ENCODE peak calls at places on chromosomes 12 and 14, in six cellular contexts. One of them, this sample, is unnamed.

GRCh38 chr12:62722971-62723680 is 211.8 kb downstream of the PPM1H start:
- DNase-seq in MV-4-11: no peak
- DNase-seq in cardiac fibroblast: peak; percentile 50
- DNase-seq in tibial nerve: no peak
- DNase-seq in tibial artery: no peak
- DNase-seq in A549: no peak
- DNase-seq in this sample: no peak

GRCh38 chr12:100384549-100384916 is 27.7 kb downstream of the SLC17A8 start:
- DNase-seq in tibial artery: no peak
- DNase-seq in MV-4-11: no peak
- DNase-seq in cardiac fibroblast: no peak
- DNase-seq in tibial nerve: no peak
- DNase-seq in A549: no peak
- DNase-seq in this sample: no peak

GRCh38 chr12:3795096-3795799 is 42.3 kb upstream of the CRACR2A start:
- DNase-seq in tibial nerve: no peak
- DNase-seq in cardiac fibroblast: no peak
- DNase-seq in A549: no peak
- DNase-seq in tibial artery: no peak
- DNase-seq in MV-4-11: no peak
- DNase-seq in this sample: no peak

GRCh38 chr12:82801951-82802610 is 115.4 kb downstream of the TMTC2 start:
- DNase-seq in tibial nerve: no peak
- DNase-seq in A549: no peak
- DNase-seq in cardiac fibroblast: no peak
- DNase-seq in MV-4-11: no peak
- DNase-seq in tibial artery: no peak
- DNase-seq in this sample: no peak

GRCh38 chr14:96170961-96171592 is 33.6 kb upstream of the BDKRB2 start:
- DNase-seq in tibial artery: no peak
- DNase-seq in tibial nerve: no peak
- DNase-seq in MV-4-11: no peak
- DNase-seq in cardiac fibroblast: no peak
- DNase-seq in A549: no peak
- DNase-seq in this sample: no peak

GRCh38 chr12:12560587-12561304 is 1.9 kb downstream of the DUSP16 start:
- DNase-seq in tibial nerve: no peak
- DNase-seq in A549: peak; percentile 71
- DNase-seq in tibial artery: peak; percentile 71
- DNase-seq in MV-4-11: peak; percentile 79
- DNase-seq in cardiac fibroblast: peak; percentile 81
- DNase-seq in this sample: peak; percentile 24

GRCh38 chr14:36508418-36509051 is 11.5 kb downstream of the NKX2-1 start:
- DNase-seq in A549: no peak
- DNase-seq in tibial artery: no peak
- DNase-seq in MV-4-11: no peak
- DNase-seq in tibial nerve: no peak
- DNase-seq in cardiac fibroblast: no peak
- DNase-seq in this sample: no peak

GRCh38 chr12:131194166-131194565 is 240.5 kb downstream of the ADGRD1 start:
- DNase-seq in cardiac fibroblast: no peak
- DNase-seq in tibial nerve: no peak
- DNase-seq in MV-4-11: no peak
- DNase-seq in tibial artery: no peak
- DNase-seq in A549: peak; percentile 13
- DNase-seq in this sample: peak; percentile 88

GRCh38 chr12:2052861-2053674 is at the start of gene CACNA1C:
- DNase-seq in MV-4-11: no peak
- DNase-seq in tibial nerve: peak; percentile 21
- DNase-seq in tibial artery: peak; percentile 85
- DNase-seq in cardiac fibroblast: peak; percentile 47
- DNase-seq in A549: no peak
- DNase-seq in this sample: peak; percentile 40

GRCh38 chr14:29092121-29092520 is 325.5 kb downstream of the FOXG1 start:
- DNase-seq in tibial artery: no peak
- DNase-seq in tibial nerve: no peak
- DNase-seq in cardiac fibroblast: no peak
- DNase-seq in MV-4-11: no peak
- DNase-seq in A549: no peak
- DNase-seq in this sample: no peak

GRCh38 chr14:22939684-22940083 is 10.5 kb upstream of the PRMT5 start:
- DNase-seq in tibial nerve: no peak
- DNase-seq in A549: no peak
- DNase-seq in tibial artery: no peak
- DNase-seq in cardiac fibroblast: peak; percentile 74
- DNase-seq in MV-4-11: no peak
- DNase-seq in this sample: no peak

GRCh38 chr12:116310082-116310481 is 32.6 kb upstream of the MED13L start:
- DNase-seq in MV-4-11: no peak
- DNase-seq in A549: no peak
- DNase-seq in tibial artery: no peak
- DNase-seq in tibial nerve: no peak
- DNase-seq in cardiac fibroblast: no peak
- DNase-seq in this sample: no peak

GRCh38 chr12:25364529-25365339 is 114.0 kb upstream of the KRAS start:
- DNase-seq in MV-4-11: peak; percentile 73
- DNase-seq in cardiac fibroblast: no peak
- DNase-seq in tibial nerve: no peak
- DNase-seq in A549: no peak
- DNase-seq in tibial artery: no peak
- DNase-seq in this sample: no peak

GRCh38 chr14:102822311-102822863 is 45.1 kb downstream of the TRAF3 start:
- DNase-seq in tibial artery: no peak
- DNase-seq in cardiac fibroblast: peak; percentile 28
- DNase-seq in tibial nerve: no peak
- DNase-seq in MV-4-11: no peak
- DNase-seq in A549: no peak
- DNase-seq in this sample: no peak

GRCh38 chr12:115374480-115375187 is 690.7 kb upstream of the TBX3 start:
- DNase-seq in A549: no peak
- DNase-seq in tibial artery: no peak
- DNase-seq in MV-4-11: no peak
- DNase-seq in tibial nerve: no peak
- DNase-seq in cardiac fibroblast: no peak
- DNase-seq in this sample: no peak

GRCh38 chr14:91396959-91397815 is 20.4 kb downstream of the CCDC88C start:
- DNase-seq in cardiac fibroblast: no peak
- DNase-seq in tibial nerve: no peak
- DNase-seq in A549: no peak
- DNase-seq in MV-4-11: no peak
- DNase-seq in tibial artery: no peak
- DNase-seq in this sample: no peak

GRCh38 chr12:10563966-10564365 is 49.4 kb downstream of the MAGOHB start:
- DNase-seq in MV-4-11: no peak
- DNase-seq in tibial nerve: no peak
- DNase-seq in A549: no peak
- DNase-seq in tibial artery: no peak
- DNase-seq in cardiac fibroblast: no peak
- DNase-seq in this sample: no peak